ENCODE peak calls at places on chromosomes 5 and 9, in nine cellular contexts. One of them, this sample, is unnamed.
A peak's percentile ranks its signal among the peaks of the same experiment; 100 is the strongest.

GRCh38 chr9:137987244-137988030 is 109.9 kb downstream of the CACNA1B start:
- DNase-seq in T-helper 1 cell: no peak
- DNase-seq in activated CD8-positive, alpha-beta T cell treated with anti-CD3 and anti-CD28 coated beads, Interleukin-2, amount 10 ng/mL, durations not matched to agents 7 days and 5 days: no peak
- DNase-seq in HuH-7: no peak
- DNase-seq in kidney: no peak
- DNase-seq in sciatic nerve: no peak
- DNase-seq in NCI-H2081: no peak
- DNase-seq in mucosa of gallbladder: no peak
- DNase-seq in NCI-H2029: no peak
- DNase-seq in this sample: no peak

GRCh38 chr5:1643651-1644392 is 120.1 kb upstream of the LPCAT1 start:
- DNase-seq in NCI-H2081: no peak
- DNase-seq in sciatic nerve: no peak
- DNase-seq in activated CD8-positive, alpha-beta T cell treated with anti-CD3 and anti-CD28 coated beads, Interleukin-2, amount 10 ng/mL, durations not matched to agents 7 days and 5 days: no peak
- DNase-seq in HuH-7: no peak
- DNase-seq in NCI-H2029: no peak
- DNase-seq in T-helper 1 cell: no peak
- DNase-seq in kidney: no peak
- DNase-seq in mucosa of gallbladder: no peak
- DNase-seq in this sample: peak; percentile 64

GRCh38 chr9:134168731-134169130 is 4.4 kb upstream of the RNU6ATAC start:
- DNase-seq in activated CD8-positive, alpha-beta T cell treated with anti-CD3 and anti-CD28 coated beads, Interleukin-2, amount 10 ng/mL, durations not matched to agents 7 days and 5 days: no peak
- DNase-seq in NCI-H2029: no peak
- DNase-seq in T-helper 1 cell: no peak
- DNase-seq in kidney: no peak
- DNase-seq in mucosa of gallbladder: no peak
- DNase-seq in NCI-H2081: no peak
- DNase-seq in HuH-7: no peak
- DNase-seq in sciatic nerve: no peak
- DNase-seq in this sample: no peak

GRCh38 chr5:74624009-74624408 is 16.5 kb downstream of the ENC1 start:
- DNase-seq in mucosa of gallbladder: no peak
- DNase-seq in sciatic nerve: no peak
- DNase-seq in T-helper 1 cell: no peak
- DNase-seq in activated CD8-positive, alpha-beta T cell treated with anti-CD3 and anti-CD28 coated beads, Interleukin-2, amount 10 ng/mL, durations not matched to agents 7 days and 5 days: no peak
- DNase-seq in NCI-H2081: no peak
- DNase-seq in NCI-H2029: no peak
- DNase-seq in HuH-7: no peak
- DNase-seq in kidney: no peak
- DNase-seq in this sample: no peak

GRCh38 chr5:17154211-17154996 is 63.0 kb upstream of the BASP1 start:
- DNase-seq in HuH-7: no peak
- DNase-seq in kidney: no peak
- DNase-seq in mucosa of gallbladder: no peak
- DNase-seq in NCI-H2081: no peak
- DNase-seq in T-helper 1 cell: no peak
- DNase-seq in NCI-H2029: no peak
- DNase-seq in sciatic nerve: no peak
- DNase-seq in activated CD8-positive, alpha-beta T cell treated with anti-CD3 and anti-CD28 coated beads, Interleukin-2, amount 10 ng/mL, durations not matched to agents 7 days and 5 days: no peak
- DNase-seq in this sample: no peak

GRCh38 chr5:163347671-163348070 is 89.7 kb upstream of the CCNG1 start:
- DNase-seq in NCI-H2081: peak; percentile 62
- DNase-seq in T-helper 1 cell: peak; percentile 51
- DNase-seq in mucosa of gallbladder: peak; percentile 42
- DNase-seq in HuH-7: peak; percentile 51
- DNase-seq in NCI-H2029: peak; percentile 8
- DNase-seq in activated CD8-positive, alpha-beta T cell treated with anti-CD3 and anti-CD28 coated beads, Interleukin-2, amount 10 ng/mL, durations not matched to agents 7 days and 5 days: peak; percentile 66
- DNase-seq in kidney: no peak
- DNase-seq in sciatic nerve: no peak
- DNase-seq in this sample: no peak

GRCh38 chr9:444528-444927 is 229.9 kb downstream of the DOCK8 start:
- DNase-seq in sciatic nerve: no peak
- DNase-seq in HuH-7: no peak
- DNase-seq in activated CD8-positive, alpha-beta T cell treated with anti-CD3 and anti-CD28 coated beads, Interleukin-2, amount 10 ng/mL, durations not matched to agents 7 days and 5 days: no peak
- DNase-seq in kidney: no peak
- DNase-seq in NCI-H2029: no peak
- DNase-seq in NCI-H2081: no peak
- DNase-seq in T-helper 1 cell: no peak
- DNase-seq in mucosa of gallbladder: no peak
- DNase-seq in this sample: no peak

GRCh38 chr5:14489643-14490042 is 91.9 kb upstream of the OTULINL start:
- DNase-seq in NCI-H2081: no peak
- DNase-seq in HuH-7: no peak
- DNase-seq in NCI-H2029: no peak
- DNase-seq in mucosa of gallbladder: no peak
- DNase-seq in sciatic nerve: no peak
- DNase-seq in activated CD8-positive, alpha-beta T cell treated with anti-CD3 and anti-CD28 coated beads, Interleukin-2, amount 10 ng/mL, durations not matched to agents 7 days and 5 days: no peak
- DNase-seq in T-helper 1 cell: no peak
- DNase-seq in kidney: no peak
- DNase-seq in this sample: no peak

GRCh38 chr9:83235524-83235923 is 172.6 kb upstream of the RASEF start:
- DNase-seq in mucosa of gallbladder: no peak
- DNase-seq in kidney: no peak
- DNase-seq in HuH-7: no peak
- DNase-seq in NCI-H2081: no peak
- DNase-seq in NCI-H2029: no peak
- DNase-seq in activated CD8-positive, alpha-beta T cell treated with anti-CD3 and anti-CD28 coated beads, Interleukin-2, amount 10 ng/mL, durations not matched to agents 7 days and 5 days: no peak
- DNase-seq in sciatic nerve: no peak
- DNase-seq in T-helper 1 cell: no peak
- DNase-seq in this sample: no peak

GRCh38 chr5:13250450-13251291 is 693.8 kb downstream of the DNAH5 start:
- DNase-seq in activated CD8-positive, alpha-beta T cell treated with anti-CD3 and anti-CD28 coated beads, Interleukin-2, amount 10 ng/mL, durations not matched to agents 7 days and 5 days: no peak
- DNase-seq in NCI-H2029: no peak
- DNase-seq in mucosa of gallbladder: peak; percentile 19
- DNase-seq in NCI-H2081: peak; percentile 39
- DNase-seq in kidney: no peak
- DNase-seq in sciatic nerve: no peak
- DNase-seq in T-helper 1 cell: no peak
- DNase-seq in HuH-7: peak; percentile 34
- DNase-seq in this sample: no peak

GRCh38 chr9:126721531-126722098 is 83.2 kb upstream of the ZBTB43 start:
- DNase-seq in HuH-7: no peak
- DNase-seq in NCI-H2081: no peak
- DNase-seq in activated CD8-positive, alpha-beta T cell treated with anti-CD3 and anti-CD28 coated beads, Interleukin-2, amount 10 ng/mL, durations not matched to agents 7 days and 5 days: peak; percentile 65
- DNase-seq in T-helper 1 cell: no peak
- DNase-seq in mucosa of gallbladder: no peak
- DNase-seq in sciatic nerve: no peak
- DNase-seq in kidney: peak; percentile 88
- DNase-seq in NCI-H2029: no peak
- DNase-seq in this sample: peak; percentile 84

GRCh38 chr5:136799806-136800372 is 434.5 kb upstream of the TRPC7 start:
- DNase-seq in sciatic nerve: no peak
- DNase-seq in HuH-7: no peak
- DNase-seq in NCI-H2081: no peak
- DNase-seq in kidney: no peak
- DNase-seq in NCI-H2029: no peak
- DNase-seq in T-helper 1 cell: no peak
- DNase-seq in mucosa of gallbladder: no peak
- DNase-seq in activated CD8-positive, alpha-beta T cell treated with anti-CD3 and anti-CD28 coated beads, Interleukin-2, amount 10 ng/mL, durations not matched to agents 7 days and 5 days: no peak
- DNase-seq in this sample: no peak